ENCODE peak calls at places on chromosomes 13 and 19, in seven cellular contexts. One of them, this sample, is unnamed.

GRCh38 chr13:25037057-25037813 is 58.7 kb upstream of the PABPC3 start:
- DNase-seq in body of pancreas: peak; percentile 71
- DNase-seq in ovary: no peak
- DNase-seq in stomach: peak; percentile 46
- DNase-seq in Peyer's patch: no peak
- DNase-seq in adrenal gland: peak; percentile 62
- DNase-seq in K562: peak; percentile 66
- DNase-seq in this sample: no peak

GRCh38 chr13:79805317-79805716 is 324.4 kb downstream of the NDFIP2 start:
- DNase-seq in stomach: no peak
- DNase-seq in K562: no peak
- DNase-seq in Peyer's patch: no peak
- DNase-seq in body of pancreas: no peak
- DNase-seq in ovary: no peak
- DNase-seq in adrenal gland: no peak
- DNase-seq in this sample: no peak

GRCh38 chr13:27425918-27426630 is 1.7 kb downstream of the GTF3A start:
- DNase-seq in Peyer's patch: peak; percentile 90
- DNase-seq in adrenal gland: peak; percentile 83
- DNase-seq in K562: peak; percentile 81
- DNase-seq in body of pancreas: peak; percentile 87
- DNase-seq in stomach: peak; percentile 82
- DNase-seq in ovary: peak; percentile 41
- DNase-seq in this sample: peak; percentile 85

GRCh38 chr13:97329331-97329730 is 104.6 kb upstream of the RAP2A start:
- DNase-seq in ovary: no peak
- DNase-seq in K562: no peak
- DNase-seq in body of pancreas: peak; percentile 22
- DNase-seq in Peyer's patch: no peak
- DNase-seq in stomach: no peak
- DNase-seq in adrenal gland: no peak
- DNase-seq in this sample: no peak

GRCh38 chr13:49693191-49693733 is 2.0 kb upstream of the EBPL start:
- DNase-seq in K562: no peak
- DNase-seq in body of pancreas: no peak
- DNase-seq in ovary: no peak
- DNase-seq in adrenal gland: no peak
- DNase-seq in stomach: no peak
- DNase-seq in Peyer's patch: no peak
- DNase-seq in this sample: no peak

GRCh38 chr19:40623403-40624239 is 22.5 kb downstream of the LTBP4 start:
- DNase-seq in Peyer's patch: no peak
- DNase-seq in body of pancreas: peak; percentile 30
- DNase-seq in stomach: no peak
- DNase-seq in K562: peak; percentile 99
- DNase-seq in ovary: no peak
- DNase-seq in adrenal gland: no peak
- DNase-seq in this sample: no peak

GRCh38 chr19:10568444-10568825 is 344 bp downstream of the CDKN2D start:
- DNase-seq in adrenal gland: peak; percentile 45
- DNase-seq in Peyer's patch: peak; percentile 45
- DNase-seq in stomach: peak; percentile 50
- DNase-seq in body of pancreas: peak; percentile 50
- DNase-seq in ovary: no peak
- DNase-seq in K562: peak; percentile 66
- DNase-seq in this sample: peak; percentile 79

GRCh38 chr13:40251343-40252032 is 415.0 kb downstream of the FOXO1 start:
- DNase-seq in body of pancreas: no peak
- DNase-seq in Peyer's patch: no peak
- DNase-seq in ovary: no peak
- DNase-seq in K562: no peak
- DNase-seq in adrenal gland: no peak
- DNase-seq in stomach: no peak
- DNase-seq in this sample: no peak

GRCh38 chr13:112968910-112969691 is at the start of gene MCF2L:
- DNase-seq in body of pancreas: peak; percentile 70
- DNase-seq in Peyer's patch: peak; percentile 48
- DNase-seq in ovary: peak; percentile 84
- DNase-seq in K562: no peak
- DNase-seq in adrenal gland: peak; percentile 47
- DNase-seq in stomach: peak; percentile 56
- DNase-seq in this sample: peak; percentile 51

GRCh38 chr13:43551897-43552456 is 234.8 kb downstream of the ENOX1 start:
- DNase-seq in body of pancreas: no peak
- DNase-seq in K562: no peak
- DNase-seq in stomach: no peak
- DNase-seq in adrenal gland: no peak
- DNase-seq in ovary: no peak
- DNase-seq in Peyer's patch: no peak
- DNase-seq in this sample: no peak

GRCh38 chr19:44176590-44176989 is 11.7 kb downstream of the ZNF226 start:
- DNase-seq in Peyer's patch: no peak
- DNase-seq in ovary: no peak
- DNase-seq in body of pancreas: no peak
- DNase-seq in adrenal gland: no peak
- DNase-seq in K562: no peak
- DNase-seq in stomach: no peak
- DNase-seq in this sample: no peak

GRCh38 chr19:56839665-56840451 is 668 bp downstream of the PEG3 start:
- DNase-seq in body of pancreas: peak; percentile 98
- DNase-seq in adrenal gland: peak; percentile 98
- DNase-seq in K562: no peak
- DNase-seq in stomach: peak; percentile 61
- DNase-seq in Peyer's patch: peak; percentile 44
- DNase-seq in ovary: peak; percentile 90
- DNase-seq in this sample: peak; percentile 99

GRCh38 chr13:94236876-94237275 is 242.6 kb downstream of the DCT start:
- DNase-seq in body of pancreas: no peak
- DNase-seq in K562: no peak
- DNase-seq in stomach: no peak
- DNase-seq in adrenal gland: no peak
- DNase-seq in Peyer's patch: no peak
- DNase-seq in ovary: no peak
- DNase-seq in this sample: no peak

GRCh38 chr13:61156753-61157152 is 258.9 kb downstream of the PCDH20 start:
- DNase-seq in adrenal gland: no peak
- DNase-seq in stomach: no peak
- DNase-seq in Peyer's patch: no peak
- DNase-seq in K562: no peak
- DNase-seq in ovary: no peak
- DNase-seq in body of pancreas: no peak
- DNase-seq in this sample: no peak

GRCh38 chr13:61162106-61162505 is 253.5 kb downstream of the PCDH20 start:
- DNase-seq in body of pancreas: no peak
- DNase-seq in K562: no peak
- DNase-seq in stomach: no peak
- DNase-seq in ovary: no peak
- DNase-seq in adrenal gland: no peak
- DNase-seq in Peyer's patch: no peak
- DNase-seq in this sample: no peak

DNA sequence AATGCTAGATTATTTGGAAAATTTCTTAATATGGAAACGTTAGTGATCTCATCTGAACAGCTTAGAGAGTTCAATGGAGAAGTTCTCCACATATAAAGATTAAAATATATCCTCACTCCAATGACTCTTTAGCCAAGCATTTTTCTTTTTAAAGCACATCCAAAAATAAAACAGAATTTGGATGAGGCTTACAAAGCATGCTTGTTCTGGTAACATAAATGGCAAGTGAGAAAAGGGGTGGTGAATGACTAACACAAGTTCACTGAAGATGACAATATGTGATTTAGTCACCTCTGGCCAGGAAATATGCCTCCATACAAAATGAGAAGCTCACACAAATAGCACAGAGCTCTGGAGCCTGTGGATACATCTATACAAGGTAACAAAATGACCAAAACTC is 253.0 kb downstream of the PCDH20 start:
- DNase-seq in Peyer's patch: no peak
- DNase-seq in K562: no peak
- DNase-seq in body of pancreas: no peak
- DNase-seq in stomach: no peak
- DNase-seq in ovary: no peak
- DNase-seq in adrenal gland: no peak
- DNase-seq in this sample: no peak
- TF ChIP-seq POLR2A in Peyer's patch: no peak
- TF ChIP-seq POLR2A in K562: no peak
- TF ChIP-seq POLR2A in body of pancreas: no peak
- TF ChIP-seq POLR2A in stomach: no peak
- TF ChIP-seq POLR2A in ovary: no peak
- TF ChIP-seq POLR2A in adrenal gland: no peak
- TF ChIP-seq POLR2A in this sample: no peak

GRCh38 chr19:4304509-4305252 is at the start of gene FSD1:
- DNase-seq in adrenal gland: no peak
- DNase-seq in K562: peak; percentile 84
- DNase-seq in Peyer's patch: peak; percentile 42
- DNase-seq in body of pancreas: no peak
- DNase-seq in ovary: peak; percentile 51
- DNase-seq in stomach: no peak
- DNase-seq in this sample: no peak
- H3K4me3 ChIP-seq in adrenal gland: no peak within 1 kb of the TSS
- H3K4me3 ChIP-seq in K562: peak within 1 kb of the TSS; percentile 16
- H3K4me3 ChIP-seq in Peyer's patch: peak within 1 kb of the TSS; percentile 47
- H3K4me3 ChIP-seq in body of pancreas: no peak within 1 kb of the TSS
- H3K4me3 ChIP-seq in ovary: no peak within 1 kb of the TSS
- H3K4me3 ChIP-seq in stomach: peak within 1 kb of the TSS; percentile 37
- H3K4me3 ChIP-seq in this sample: peak within 1 kb of the TSS; percentile 37

GRCh38 chr13:109900320-109900719 is 113.9 kb upstream of the IRS2 start:
- DNase-seq in K562: no peak
- DNase-seq in Peyer's patch: no peak
- DNase-seq in ovary: no peak
- DNase-seq in adrenal gland: no peak
- DNase-seq in body of pancreas: no peak
- DNase-seq in stomach: no peak
- DNase-seq in this sample: no peak

GRCh38 chr13:109899748-109900147 is 113.4 kb upstream of the IRS2 start:
- DNase-seq in stomach: no peak
- DNase-seq in adrenal gland: no peak
- DNase-seq in ovary: no peak
- DNase-seq in body of pancreas: no peak
- DNase-seq in K562: no peak
- DNase-seq in Peyer's patch: no peak
- DNase-seq in this sample: no peak

GRCh38 chr13:109910131-109910530 is 123.7 kb upstream of the IRS2 start:
- DNase-seq in body of pancreas: no peak
- DNase-seq in adrenal gland: no peak
- DNase-seq in stomach: no peak
- DNase-seq in Peyer's patch: no peak
- DNase-seq in K562: no peak
- DNase-seq in ovary: no peak
- DNase-seq in this sample: no peak

GRCh38 chr13:109900723-109901122 is 114.3 kb upstream of the IRS2 start:
- DNase-seq in K562: no peak
- DNase-seq in Peyer's patch: no peak
- DNase-seq in ovary: no peak
- DNase-seq in adrenal gland: no peak
- DNase-seq in body of pancreas: no peak
- DNase-seq in stomach: no peak
- DNase-seq in this sample: no peak

DNA sequence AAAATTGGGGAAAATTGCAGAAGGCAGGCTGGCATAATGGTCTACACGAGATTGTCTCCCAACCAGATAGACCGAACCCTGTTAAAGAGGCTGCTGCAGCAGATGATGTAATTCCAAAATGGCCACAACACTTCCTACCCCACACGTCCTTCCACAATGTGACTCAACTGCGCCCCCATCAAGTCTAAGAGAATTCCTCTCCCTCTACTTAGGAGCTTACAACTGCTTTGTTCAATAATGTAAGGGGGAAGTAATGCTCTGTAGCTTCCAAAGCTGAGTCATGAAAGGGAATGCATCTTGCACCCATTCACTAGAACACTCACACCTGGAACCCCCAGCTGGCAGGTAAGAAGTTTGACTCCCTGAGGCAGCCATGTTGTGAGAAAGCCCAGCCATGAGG is 117.8 kb upstream of the IRS2 start:
- DNase-seq in stomach: no peak
- DNase-seq in ovary: no peak
- DNase-seq in adrenal gland: no peak
- DNase-seq in K562: peak; percentile 53
- DNase-seq in Peyer's patch: no peak
- DNase-seq in body of pancreas: no peak
- DNase-seq in this sample: no peak
- TF ChIP-seq CTCF in stomach: no peak
- TF ChIP-seq CTCF in ovary: no peak
- TF ChIP-seq CTCF in adrenal gland: no peak
- TF ChIP-seq CTCF in K562: peak; percentile 36
- TF ChIP-seq CTCF in Peyer's patch: no peak
- TF ChIP-seq CTCF in body of pancreas: no peak
- TF ChIP-seq CTCF in this sample: no peak

GRCh38 chr19:38949580-38950367 is 19.0 kb downstream of the MRPS12 start:
- DNase-seq in stomach: peak; percentile 90
- DNase-seq in Peyer's patch: peak; percentile 68
- DNase-seq in K562: no peak
- DNase-seq in adrenal gland: peak; percentile 95
- DNase-seq in body of pancreas: peak; percentile 89
- DNase-seq in ovary: peak; percentile 92
- DNase-seq in this sample: peak; percentile 90
- TF ChIP-seq POLR2A in stomach: no peak
- TF ChIP-seq POLR2A in Peyer's patch: no peak
- TF ChIP-seq POLR2A in K562: no peak
- TF ChIP-seq POLR2A in adrenal gland: no peak
- TF ChIP-seq POLR2A in body of pancreas: peak; percentile 11
- TF ChIP-seq POLR2A in ovary: no peak
- TF ChIP-seq POLR2A in this sample: no peak

This sample was measured in sigmoid colon.